ENCODE peak calls at places on chromosome 18, in four cellular contexts. B is HS-27A, Y is H54, K is DMS 273 treated with DMSO at 0.1 percent for 48 hours. X is an unnamed sample.

GRCh38 chr18:58205087-58205779 is 161.2 kb downstream of the NEDD4L start:
- DNase-seq in B (no peak), Y (no peak), K (no peak), X (no peak)

GRCh38 chr18:57230861-57231260 is 84.0 kb downstream of the BOD1L2 start:
- DNase-seq in B (no peak), Y (no peak), K (no peak), X (no peak)

GRCh38 chr18:49487711-49488310 is 777 bp upstream of the C18orf32 start:
- DNase-seq in B (no peak), Y (no peak), K (no peak), X (no peak)

GRCh38 chr18:51134721-51135120 is 62.8 kb downstream of the MEX3C start:
- DNase-seq in B (no peak), Y (no peak), K (no peak), X (no peak)

GRCh38 chr18:70015127-70015526 is 67.5 kb upstream of the CD226 start:
- DNase-seq in B (no peak), Y (no peak), K (no peak), X (no peak)

GRCh38 chr18:59898609-59899297 is 1.0 kb upstream of the PMAIP1 start:
- DNase-seq in B (no peak), Y (no peak), K (no peak), X (no peak)

GRCh38 chr18:36662000-36662399 is 166.8 kb downstream of the TPGS2 start:
- DNase-seq in B (no peak), Y (no peak), K (no peak), X (no peak)

GRCh38 chr18:9951022-9951859 is 37.4 kb downstream of the VAPA start:
- DNase-seq in B (no peak), Y (no peak), K (no peak), X (no peak)

GRCh38 chr18:3055861-3056260 is 42.9 kb upstream of the LPIN2 start:
- DNase-seq in B (no peak), Y (no peak), K (no peak), X (no peak)

GRCh38 chr18:12851709-12852108 is 32.3 kb downstream of the PTPN2 start:
- DNase-seq in B (no peak), Y (no peak), K (no peak), X (no peak)

GRCh38 chr18:9419956-9420631 is 55.2 kb upstream of the RALBP1 start:
- DNase-seq in B (peak; percentile 47), Y (no peak), K (no peak), X (no peak)

GRCh38 chr18:51153659-51154371 is 43.7 kb downstream of the MEX3C start:
- DNase-seq in B (no peak), Y (no peak), K (no peak), X (peak; percentile 48)

GRCh38 chr18:36176177-36176584 is 11.1 kb upstream of the MOCOS start:
- DNase-seq in B (no peak), Y (no peak), K (no peak), X (no peak)

GRCh38 chr18:3741333-3741732 is 291.4 kb downstream of the TGIF1 start:
- DNase-seq in B (no peak), Y (no peak), K (no peak), X (no peak)

GRCh38 chr18:35528749-35529274 is 31.1 kb upstream of the INO80C start:
- DNase-seq in B (no peak), Y (no peak), K (no peak), X (no peak)

GRCh38 chr18:24208270-24209035 is 69.6 kb downstream of the CABYR start:
- DNase-seq in B (no peak), Y (no peak), K (no peak), X (no peak)

GRCh38 chr18:56952026-56952425 is 194.9 kb upstream of the BOD1L2 start:
- DNase-seq in B (no peak), Y (no peak), K (no peak), X (no peak)

GRCh38 chr18:67710639-67711038 is 194.1 kb upstream of the DSEL start:
- DNase-seq in B (no peak), Y (no peak), K (no peak), X (no peak)

GRCh38 chr18:31723998-31724711 is 36.5 kb downstream of the SLC25A52 start:
- DNase-seq in B (no peak), Y (no peak), K (no peak), X (no peak)

GRCh38 chr18:45122510-45122909 is 441.8 kb downstream of the SETBP1 start:
- DNase-seq in B (no peak), Y (no peak), K (peak; percentile 5), X (no peak)

GRCh38 chr18:7038330-7038846 is 79.2 kb downstream of the LAMA1 start:
- DNase-seq in B (peak; percentile 86), Y (peak; percentile 62), K (no peak), X (no peak)

GRCh38 chr18:12839526-12840196 is 44.4 kb downstream of the PTPN2 start:
- DNase-seq in B (no peak), Y (no peak), K (no peak), X (peak; percentile 37)

GRCh38 chr18:8416212-8417019 is 192.8 kb upstream of the RAB12 start:
- DNase-seq in B (no peak), Y (no peak), K (no peak), X (no peak)

GRCh38 chr18:34592961-34593382 is 117.1 kb upstream of the DTNA start:
- DNase-seq in B (peak; percentile 27), Y (no peak), K (no peak), X (no peak)

GRCh38 chr18:50465211-50466153 is 90.6 kb downstream of the SKA1 start:
- DNase-seq in B (no peak), Y (no peak), K (no peak), X (no peak)

GRCh38 chr18:35386600-35387366 is 9.6 kb upstream of the ZNF396 start:
- DNase-seq in B (peak; percentile 54), Y (peak; percentile 34), K (peak; percentile 31), X (peak; percentile 66)

GRCh38 chr18:47490882-47491281 is 239.4 kb upstream of the SKOR2 start:
- DNase-seq in B (peak; percentile 12), Y (peak; percentile 14), K (no peak), X (no peak)

GRCh38 chr18:35019929-35020328 is 21.3 kb upstream of the MAPRE2 start:
- DNase-seq in B (no peak), Y (no peak), K (no peak), X (no peak)